ENCODE peak calls at places on chromosomes 12 and 14, in eight cellular contexts. R is BE2C, L is A549, P is endothelial cell, J is upper lobe of right lung, T is LoVo, D is HTR-8/SVneo, V is T-helper 2 cell. B is an unnamed sample.

GRCh38 chr12:52952082-52952801 is 3.3 kb downstream of the KRT18 start:
- DNase-seq in P (no peak), T (no peak), J (peak), L (no peak), R (no peak), V (no peak), D (no peak), B (no peak)

GRCh38 chr12:5170894-5171293 is 127.2 kb downstream of the KCNA5 start:
- DNase-seq in L (no peak), V (no peak), D (no peak), J (no peak), T (no peak), R (no peak), P (no peak), B (no peak)

GRCh38 chr12:3398196-3398789 is 92.7 kb upstream of the PRMT8 start:
- DNase-seq in L (no peak), P (no peak), J (no peak), V (no peak), R (no peak), T (no peak), D (no peak), B (no peak)

GRCh38 chr14:92747701-92748258 is 647 bp downstream of the LGMN start:
- DNase-seq in R (no peak), D (no peak), V (no peak), T (peak), P (no peak), L (no peak), J (no peak), B (no peak)

GRCh38 chr14:75299064-75299463 is 20.4 kb downstream of the FOS start:
- DNase-seq in L (no peak), V (no peak), T (no peak), J (peak), R (no peak), D (no peak), P (no peak), B (no peak)

GRCh38 chr12:120925740-120926563 is 21.8 kb upstream of the SPPL3 start:
- DNase-seq in P (no peak), V (no peak), L (no peak), D (no peak), R (no peak), J (no peak), T (peak), B (peak)

GRCh38 chr12:60684988-60685655 is 1089.3 kb downstream of the SLC16A7 start:
- DNase-seq in T (no peak), P (peak), V (no peak), L (no peak), J (no peak), R (no peak), D (no peak), B (no peak)

GRCh38 chr14:91254456-91254855 is 10.0 kb upstream of the GPR68 start:
- DNase-seq in D (no peak), P (no peak), J (no peak), T (no peak), V (no peak), R (no peak), L (no peak), B (no peak)

B was measured in iPS-NIHi11.